ENCODE peak calls at places on chromosomes 4 and X, in ten cellular contexts. Q is tibial artery; I is fibroblast of lung; H is CD8-positive, alpha-beta memory T cell; O is dorsolateral prefrontal cortex; F is endodermal cell; Z is spleen; K is suprapubic skin; A is GM23248; V is right cardiac atrium. P is an unnamed sample.

GRCh38 chr4:2818351-2818939 is 25.2 kb upstream of the ADD1 start:
- DNase-seq in Q (no peak), I (no peak), H (no peak), O (no peak), F (peak), Z (no peak), K (no peak), A (peak), V (peak), P (no peak)

GRCh38 chr4:85824166-85824945 is 349.4 kb downstream of the ARHGAP24 start:
- DNase-seq in Q (no peak), I (peak), H (no peak), O (no peak), F (no peak), Z (no peak), K (no peak), A (peak), V (no peak), P (no peak)

GRCh38 chr4:37995981-37996770 is 36.0 kb downstream of the PTTG2 start:
- DNase-seq in Q (no peak), I (no peak), H (no peak), O (no peak), F (no peak), Z (no peak), K (no peak), A (no peak), V (no peak), P (no peak)

GRCh38 chr4:5899396-5899795 is 6.5 kb upstream of the CRMP1 start:
- DNase-seq in Q (no peak), I (no peak), H (no peak), O (no peak), F (no peak), Z (no peak), K (no peak), A (no peak), V (no peak), P (no peak)

GRCh38 chr4:139560396-139561084 is 4.5 kb upstream of the SETD7 start:
- DNase-seq in Q (no peak), I (no peak), H (no peak), O (no peak), F (peak), Z (peak), K (no peak), A (no peak), V (no peak), P (no peak)

GRCh38 chr4:113327513-113327912 is 278.1 kb downstream of the ANK2 start:
- DNase-seq in Q (no peak), I (no peak), H (no peak), O (no peak), F (no peak), Z (no peak), K (no peak), A (peak), V (no peak), P (no peak)

GRCh38 chrX:43655151-43655676 is 885 bp upstream of the MAOA start:
- DNase-seq in Q (peak), I (peak), H (peak), O (peak), F (peak), Z (no peak), K (peak), A (peak), V (peak), P (no peak)

GRCh38 chrX:47751670-47752069 is 85.0 kb upstream of the ZNF81 start:
- DNase-seq in Q (no peak), I (peak), H (peak), O (no peak), F (peak), Z (no peak), K (no peak), A (peak), V (no peak), P (no peak)

GRCh38 chr4:76989391-76990061 is 40.0 kb downstream of the SEPTIN11 start:
- DNase-seq in Q (no peak), I (no peak), H (peak), O (no peak), F (no peak), Z (no peak), K (no peak), A (no peak), V (no peak), P (no peak)

GRCh38 chr4:24793219-24794005 is 2.0 kb upstream of the SOD3 start:
- DNase-seq in Q (no peak), I (peak), H (no peak), O (no peak), F (no peak), Z (no peak), K (peak), A (peak), V (no peak), P (no peak)

GRCh38 chr4:177596035-177596434 is 153.8 kb upstream of the AGA start:
- DNase-seq in Q (no peak), I (peak), H (peak), O (no peak), F (peak), Z (no peak), K (no peak), A (peak), V (no peak), P (peak)

GRCh38 chr4:10083331-10083769 is 33.2 kb downstream of the WDR1 start:
- DNase-seq in Q (peak), I (no peak), H (no peak), O (peak), F (no peak), Z (peak), K (peak), A (no peak), V (peak), P (no peak)

GRCh38 chr4:127479031-127479622 is 153.6 kb upstream of the INTU start:
- DNase-seq in Q (no peak), I (peak), H (no peak), O (no peak), F (no peak), Z (no peak), K (no peak), A (peak), V (no peak), P (no peak)

DNA sequence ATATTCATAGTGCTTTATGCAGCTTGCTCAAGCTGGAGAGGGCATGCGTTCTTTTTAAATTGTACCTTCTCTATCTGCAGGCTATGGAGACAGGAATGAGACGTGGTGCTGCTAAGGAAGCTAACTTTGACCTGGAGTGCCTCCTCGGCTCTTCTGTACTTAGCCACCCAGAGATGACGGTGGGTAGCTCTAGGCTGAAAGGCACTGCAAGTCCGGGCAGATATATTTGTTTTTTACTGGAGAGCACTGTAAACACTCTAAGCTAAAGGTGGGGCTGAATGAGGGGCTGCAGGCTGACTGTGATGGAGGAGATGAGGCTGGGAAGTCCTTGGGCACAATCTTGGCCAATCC is 12.1 kb downstream of the ELF4 start:
- DNase-seq in Q (no peak), I (no peak), H (no peak), O (no peak), F (no peak), Z (no peak), K (no peak), A (no peak), V (no peak), P (no peak)
- H3K27ac ChIP-seq in Q (peak), I (no peak), H (peak), O (no peak), F (no peak), Z (peak), K (peak), A (no peak), V (no peak), P (no peak)

DNA sequence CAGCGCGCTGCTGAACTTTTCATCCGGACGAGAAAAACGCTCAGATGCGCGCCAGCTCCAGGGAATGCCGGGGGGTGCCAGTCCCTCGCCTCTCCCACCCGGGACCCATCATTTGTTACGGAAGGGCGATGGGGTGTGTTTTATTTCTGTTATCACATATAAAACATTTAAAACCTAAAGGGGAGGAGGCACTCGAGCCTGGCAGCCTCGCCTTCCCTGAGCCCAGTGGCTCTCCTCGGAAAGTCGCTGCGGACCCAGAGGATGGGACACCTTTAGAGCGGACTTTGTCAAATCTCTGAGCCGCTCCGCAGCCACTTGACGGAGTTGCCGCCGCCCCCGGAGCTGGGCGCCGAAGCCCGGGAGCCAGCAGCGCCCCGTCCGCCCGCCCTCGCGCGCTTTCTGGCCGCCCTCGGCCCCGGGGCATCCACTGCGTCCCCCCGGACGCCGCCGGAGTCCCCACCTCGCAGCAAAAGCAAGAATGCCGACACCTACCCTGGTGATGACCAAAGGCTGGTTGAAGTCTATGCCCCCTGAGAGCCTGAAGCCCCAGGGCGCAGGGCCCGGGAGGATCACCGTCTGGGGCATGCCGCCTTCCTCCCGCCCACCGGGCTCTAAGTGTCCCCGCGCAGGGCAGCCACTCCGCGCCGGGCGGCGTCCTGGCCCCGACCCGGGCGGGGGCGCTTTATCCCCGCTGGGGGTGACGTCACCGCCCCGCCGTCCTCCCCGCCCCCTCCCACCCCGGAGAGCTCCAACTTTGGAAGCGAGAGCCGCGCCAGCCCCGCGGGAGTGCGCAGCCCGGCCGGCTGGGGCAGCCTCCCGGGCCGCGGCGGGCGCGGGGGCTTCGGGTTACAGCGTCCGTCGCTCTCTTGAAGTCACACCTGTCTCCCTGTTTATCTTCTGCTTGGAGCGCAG is at the start of gene PDLIM3:
- DNase-seq in Q (peak), I (peak), H (no peak), O (peak), F (peak), Z (peak), K (no peak), A (peak), V (peak), P (peak)
- H3K27ac ChIP-seq in Q (peak), I (peak), H (no peak), O (peak), F (no peak), Z (peak), K (peak), A (no peak), V (peak), P (peak)

DNA sequence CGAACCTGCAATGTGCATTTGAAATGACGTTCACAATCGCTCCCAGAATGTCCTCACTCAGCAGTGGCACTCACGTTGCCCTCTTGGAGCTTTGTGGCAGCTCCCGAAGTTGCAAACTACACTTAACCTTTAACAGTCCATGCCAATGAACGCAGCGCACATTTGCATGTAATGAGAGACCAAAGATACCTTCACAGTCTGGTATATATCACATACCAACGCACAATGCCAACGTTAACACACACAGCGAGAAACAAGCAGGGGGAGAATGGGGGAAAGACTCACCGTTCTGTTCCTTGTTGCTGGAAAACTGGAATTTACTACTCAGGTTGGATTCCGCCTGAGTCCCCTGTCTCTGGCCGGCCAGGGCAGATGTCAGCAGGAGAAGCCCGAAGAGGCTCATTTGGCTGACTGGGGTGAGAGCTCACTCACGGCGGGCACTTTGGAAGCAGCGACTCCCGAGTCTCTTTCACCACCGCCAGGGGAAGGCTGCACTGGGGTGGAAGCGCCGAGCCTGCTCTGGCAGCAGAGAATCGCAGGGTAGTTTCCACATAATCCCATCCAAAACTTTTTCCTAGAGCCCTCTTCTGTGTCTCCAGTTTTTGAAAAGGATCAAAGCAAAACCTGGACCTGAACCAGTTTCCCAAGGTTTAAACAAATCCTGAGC is 965 bp downstream of the PDGFC start:
- DNase-seq in Q (peak), I (peak), H (no peak), O (peak), F (peak), Z (peak), K (peak), A (peak), V (peak), P (peak)
- H3K27ac ChIP-seq in Q (peak), I (peak), H (no peak), O (peak), F (no peak), Z (peak), K (peak), A (peak), V (peak), P (peak)

DNA sequence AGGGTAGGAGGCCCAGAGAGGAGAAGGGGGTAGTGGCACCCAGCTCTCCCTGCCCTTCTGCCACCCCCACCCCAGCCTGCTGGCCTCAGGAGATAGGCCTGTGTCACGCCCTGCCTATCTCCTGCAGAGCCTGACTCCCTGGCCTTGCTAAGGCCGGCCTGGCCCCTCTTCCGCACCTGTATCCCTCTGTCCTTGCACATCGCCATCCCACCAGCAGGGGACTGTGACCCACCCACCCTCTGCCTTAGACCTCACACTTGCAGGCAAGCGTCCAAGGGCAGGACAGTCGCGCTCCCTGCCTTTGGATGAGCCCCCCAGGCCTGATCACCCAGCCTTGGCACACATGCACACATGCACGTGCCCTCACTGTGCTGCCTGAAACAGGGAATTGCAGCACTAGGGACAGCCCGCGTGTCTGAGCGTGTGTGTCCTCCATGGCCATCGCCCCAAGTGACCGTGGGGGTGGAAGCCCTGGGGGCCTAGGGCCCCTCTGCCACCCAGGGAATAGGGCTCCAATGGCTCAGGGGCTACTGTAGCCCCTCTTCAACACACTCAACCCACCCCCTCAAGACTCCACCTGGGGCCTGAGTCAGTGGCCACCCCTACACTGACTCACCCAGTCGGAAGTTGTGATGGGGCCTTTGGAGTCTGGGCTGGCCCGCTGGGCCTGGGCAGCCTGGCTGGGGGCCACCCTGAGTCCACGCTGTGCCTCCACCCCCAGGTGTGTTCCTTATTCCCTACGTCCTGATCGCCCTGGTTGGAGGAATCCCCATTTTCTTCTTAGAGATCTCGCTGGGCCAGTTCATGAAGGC is 2.1 kb downstream of the SLC6A8 start:
- DNase-seq in Q (no peak), I (peak), H (no peak), O (no peak), F (peak), Z (no peak), K (no peak), A (peak), V (no peak), P (no peak)
- H3K27ac ChIP-seq in Q (peak), I (no peak), H (peak), O (peak), F (no peak), Z (no peak), K (no peak), A (peak), V (peak), P (peak)

GRCh38 chr4:144649646-144650045 is 3.7 kb downstream of the HHIP start:
- DNase-seq in Q (no peak), I (no peak), H (no peak), O (no peak), F (no peak), Z (no peak), K (no peak), A (no peak), V (no peak), P (no peak)
- H3K27ac ChIP-seq in Q (no peak), I (no peak), H (no peak), O (peak), F (no peak), Z (no peak), K (no peak), A (no peak), V (no peak), P (peak)

DNA sequence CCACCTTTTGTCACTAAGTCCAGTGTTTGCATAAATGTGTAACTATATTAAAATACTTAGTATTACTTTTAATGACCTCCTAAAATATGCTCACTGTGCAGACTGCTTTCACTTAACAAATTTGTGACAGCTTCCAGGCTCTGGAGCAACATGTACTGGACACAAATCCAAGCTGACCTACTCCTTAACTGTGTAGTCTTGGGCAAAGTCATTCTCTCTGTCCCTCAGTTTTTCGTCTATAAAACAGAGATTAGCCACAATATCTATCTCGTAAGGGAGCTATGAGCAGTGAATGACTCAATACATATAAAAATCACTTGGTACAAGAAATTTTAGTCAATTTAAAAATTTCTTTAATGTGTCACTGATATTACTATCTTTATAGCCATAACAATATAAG is 20.4 kb upstream of the RAB40A start:
- DNase-seq in Q (no peak), I (no peak), H (no peak), O (no peak), F (no peak), Z (no peak), K (no peak), A (peak), V (no peak), P (no peak)
- H3K27ac ChIP-seq in Q (peak), I (no peak), H (no peak), O (no peak), F (no peak), Z (no peak), K (peak), A (peak), V (no peak), P (no peak)

DNA sequence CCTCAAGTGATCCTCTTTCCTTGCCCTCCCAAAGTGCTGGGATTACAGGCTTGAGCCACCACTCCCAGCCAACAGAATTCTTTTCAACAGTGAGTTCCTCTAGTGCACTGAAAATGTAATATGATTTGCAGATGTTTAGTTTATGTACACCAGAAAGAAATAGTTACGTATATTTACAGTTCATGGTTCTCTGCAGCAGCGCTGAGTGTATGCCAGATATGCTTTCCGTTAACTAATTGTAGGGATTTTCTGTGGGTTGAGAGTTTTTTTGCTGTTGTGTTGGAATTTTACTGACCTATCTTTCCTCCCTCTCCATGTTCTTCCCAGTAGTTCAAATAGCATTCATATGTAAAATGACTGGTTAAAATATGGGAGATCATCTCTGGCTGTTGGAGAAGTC is 44.0 kb downstream of the GAB1 start:
- DNase-seq in Q (no peak), I (no peak), H (no peak), O (no peak), F (no peak), Z (no peak), K (no peak), A (no peak), V (no peak), P (no peak)
- H3K27ac ChIP-seq in Q (peak), I (no peak), H (no peak), O (peak), F (no peak), Z (no peak), K (no peak), A (no peak), V (peak), P (peak)